ENCODE peak calls at places on chromosomes 6 and 20, in ten cellular contexts. One of them, this sample, is unnamed.

GRCh38 chr20:37315293-37316110 is 26.0 kb downstream of the MANBAL start:
- DNase-seq in frontal cortex: no peak
- DNase-seq in progenitor cell of endocrine pancreas: no peak
- DNase-seq in head of caudate nucleus: no peak
- DNase-seq in heart right ventricle: peak
- DNase-seq in SIG-M5: no peak
- DNase-seq in NT2/D1: no peak
- DNase-seq in choroid plexus epithelial cell: peak
- DNase-seq in A549: no peak
- DNase-seq in NAMALWA: peak
- DNase-seq in this sample: peak

GRCh38 chr6:95093154-95093553 is 484.2 kb upstream of the MANEA start:
- DNase-seq in NT2/D1: no peak
- DNase-seq in progenitor cell of endocrine pancreas: no peak
- DNase-seq in SIG-M5: no peak
- DNase-seq in head of caudate nucleus: no peak
- DNase-seq in NAMALWA: no peak
- DNase-seq in A549: no peak
- DNase-seq in choroid plexus epithelial cell: peak
- DNase-seq in heart right ventricle: no peak
- DNase-seq in frontal cortex: no peak
- DNase-seq in this sample: no peak

GRCh38 chr6:137389150-137389664 is 105.0 kb downstream of the OLIG3 start:
- DNase-seq in NT2/D1: no peak
- DNase-seq in A549: no peak
- DNase-seq in heart right ventricle: no peak
- DNase-seq in head of caudate nucleus: no peak
- DNase-seq in frontal cortex: no peak
- DNase-seq in NAMALWA: peak
- DNase-seq in SIG-M5: peak
- DNase-seq in progenitor cell of endocrine pancreas: no peak
- DNase-seq in choroid plexus epithelial cell: peak
- DNase-seq in this sample: no peak

GRCh38 chr6:48471326-48471725 is 360.3 kb upstream of the PTCHD4 start:
- DNase-seq in NAMALWA: no peak
- DNase-seq in NT2/D1: no peak
- DNase-seq in head of caudate nucleus: no peak
- DNase-seq in SIG-M5: no peak
- DNase-seq in frontal cortex: no peak
- DNase-seq in A549: no peak
- DNase-seq in progenitor cell of endocrine pancreas: no peak
- DNase-seq in choroid plexus epithelial cell: no peak
- DNase-seq in heart right ventricle: no peak
- DNase-seq in this sample: no peak

GRCh38 chr20:46970937-46971630 is 76.4 kb downstream of the EYA2 start:
- DNase-seq in NAMALWA: peak
- DNase-seq in choroid plexus epithelial cell: peak
- DNase-seq in head of caudate nucleus: no peak
- DNase-seq in heart right ventricle: no peak
- DNase-seq in A549: peak
- DNase-seq in SIG-M5: no peak
- DNase-seq in frontal cortex: no peak
- DNase-seq in progenitor cell of endocrine pancreas: no peak
- DNase-seq in NT2/D1: peak
- DNase-seq in this sample: no peak

GRCh38 chr6:25173232-25173631 is 105.9 kb upstream of the CARMIL1 start:
- DNase-seq in progenitor cell of endocrine pancreas: no peak
- DNase-seq in SIG-M5: no peak
- DNase-seq in head of caudate nucleus: no peak
- DNase-seq in frontal cortex: no peak
- DNase-seq in choroid plexus epithelial cell: no peak
- DNase-seq in NT2/D1: no peak
- DNase-seq in heart right ventricle: no peak
- DNase-seq in A549: no peak
- DNase-seq in NAMALWA: no peak
- DNase-seq in this sample: no peak

GRCh38 chr6:10951675-10952282 is 64.9 kb downstream of the SYCP2L start:
- DNase-seq in NAMALWA: peak
- DNase-seq in NT2/D1: no peak
- DNase-seq in A549: peak
- DNase-seq in SIG-M5: no peak
- DNase-seq in progenitor cell of endocrine pancreas: no peak
- DNase-seq in head of caudate nucleus: no peak
- DNase-seq in choroid plexus epithelial cell: peak
- DNase-seq in frontal cortex: peak
- DNase-seq in heart right ventricle: no peak
- DNase-seq in this sample: no peak

GRCh38 chr6:140541288-140541687 is 1166.8 kb upstream of the CITED2 start:
- DNase-seq in choroid plexus epithelial cell: peak
- DNase-seq in head of caudate nucleus: no peak
- DNase-seq in frontal cortex: no peak
- DNase-seq in heart right ventricle: no peak
- DNase-seq in NT2/D1: no peak
- DNase-seq in progenitor cell of endocrine pancreas: no peak
- DNase-seq in A549: no peak
- DNase-seq in SIG-M5: no peak
- DNase-seq in NAMALWA: no peak
- DNase-seq in this sample: no peak

GRCh38 chr20:59398552-59399265 is 98.3 kb downstream of the EDN3 start:
- DNase-seq in choroid plexus epithelial cell: no peak
- DNase-seq in head of caudate nucleus: no peak
- DNase-seq in NAMALWA: no peak
- DNase-seq in heart right ventricle: no peak
- DNase-seq in frontal cortex: no peak
- DNase-seq in progenitor cell of endocrine pancreas: no peak
- DNase-seq in NT2/D1: no peak
- DNase-seq in SIG-M5: no peak
- DNase-seq in A549: no peak
- DNase-seq in this sample: no peak

GRCh38 chr20:2840967-2841531 is 504 bp downstream of the VPS16 start:
- DNase-seq in head of caudate nucleus: peak
- DNase-seq in SIG-M5: no peak
- DNase-seq in NAMALWA: no peak
- DNase-seq in NT2/D1: no peak
- DNase-seq in choroid plexus epithelial cell: peak
- DNase-seq in progenitor cell of endocrine pancreas: peak
- DNase-seq in A549: peak
- DNase-seq in frontal cortex: peak
- DNase-seq in heart right ventricle: peak
- DNase-seq in this sample: peak

GRCh38 chr20:47093567-47093966 is 198.9 kb downstream of the EYA2 start:
- DNase-seq in progenitor cell of endocrine pancreas: no peak
- DNase-seq in frontal cortex: no peak
- DNase-seq in head of caudate nucleus: no peak
- DNase-seq in NT2/D1: no peak
- DNase-seq in choroid plexus epithelial cell: no peak
- DNase-seq in heart right ventricle: no peak
- DNase-seq in SIG-M5: no peak
- DNase-seq in A549: no peak
- DNase-seq in NAMALWA: no peak
- DNase-seq in this sample: no peak

GRCh38 chr6:124056884-124057283 is 253.2 kb downstream of the NKAIN2 start:
- DNase-seq in NT2/D1: no peak
- DNase-seq in SIG-M5: no peak
- DNase-seq in frontal cortex: no peak
- DNase-seq in choroid plexus epithelial cell: no peak
- DNase-seq in progenitor cell of endocrine pancreas: no peak
- DNase-seq in head of caudate nucleus: no peak
- DNase-seq in heart right ventricle: no peak
- DNase-seq in A549: no peak
- DNase-seq in NAMALWA: no peak
- DNase-seq in this sample: no peak

GRCh38 chr20:9506337-9506821 is 8.0 kb upstream of the LAMP5 start:
- DNase-seq in A549: no peak
- DNase-seq in progenitor cell of endocrine pancreas: no peak
- DNase-seq in SIG-M5: no peak
- DNase-seq in frontal cortex: no peak
- DNase-seq in choroid plexus epithelial cell: no peak
- DNase-seq in NAMALWA: no peak
- DNase-seq in head of caudate nucleus: no peak
- DNase-seq in NT2/D1: no peak
- DNase-seq in heart right ventricle: no peak
- DNase-seq in this sample: no peak

This sample was measured in lower leg skin.